ENCODE peak calls at places on chromosomes 7 and 10, in eight cellular contexts. C is mesenchymal stem cell, O is A549, G is WERI-Rb-1, M is PC-3, T is HepG2, E is IMR-90, K is fibroblast of mammary gland. R is an unnamed sample.
A peak's percentile ranks its signal among the peaks of the same experiment; 100 is the strongest.

GRCh38 chr10:95845411-95845810 is 62.4 kb upstream of the CC2D2B start:
- DNase-seq in T (no peak), E (no peak), C (no peak), M (no peak), K (no peak), G (no peak), O (no peak), R (no peak)

GRCh38 chr10:13701157-13701919 is 114.6 kb downstream of the PRPF18 start:
- DNase-seq in T (no peak), M (no peak), G (no peak), K (peak; percentile 41), C (no peak), O (no peak), E (no peak), R (no peak)

GRCh38 chr7:67566101-67566500 is 569.5 kb downstream of the TYW1 start:
- DNase-seq in M (no peak), T (no peak), O (no peak), K (no peak), C (no peak), G (no peak), E (no peak), R (no peak)

GRCh38 chr10:32298066-32298812 is 48.7 kb downstream of the EPC1 start:
- DNase-seq in K (peak; percentile 86), E (peak; percentile 93), C (peak; percentile 83), M (peak; percentile 89), T (peak; percentile 21), G (no peak), O (peak; percentile 78), R (peak; percentile 83)

GRCh38 chr7:142349670-142350405 is 92.0 kb upstream of the PRSS58 start:
- DNase-seq in T (no peak), K (no peak), G (no peak), E (no peak), M (peak; percentile 91), O (no peak), C (no peak), R (no peak)

GRCh38 chr10:50807851-50808776 is 68.4 kb downstream of the ASAH2B start:
- DNase-seq in T (peak; percentile 88), M (no peak), O (peak; percentile 21), K (peak; percentile 9), E (peak; percentile 16), G (no peak), C (peak; percentile 4), R (peak; percentile 74)

GRCh38 chr7:132575987-132576722 is at the start of gene PLXNA4:
- DNase-seq in K (no peak), O (no peak), E (no peak), G (no peak), C (peak; percentile 10), T (no peak), M (peak; percentile 28), R (peak; percentile 9)

GRCh38 chr10:14200645-14201534 is 129.8 kb downstream of the FRMD4A start:
- DNase-seq in O (peak; percentile 18), K (no peak), T (no peak), G (peak; percentile 28), M (no peak), E (peak; percentile 9), C (no peak), R (no peak)

GRCh38 chr7:129203050-129203741 is 14.8 kb downstream of the SMO start:
- DNase-seq in K (no peak), G (no peak), E (no peak), C (no peak), T (no peak), M (no peak), O (no peak), R (no peak)

GRCh38 chr10:118754132-118754555 is 626 bp downstream of the CACUL1 start:
- DNase-seq in C (peak; percentile 57), M (peak; percentile 31), O (no peak), K (peak; percentile 7), G (peak; percentile 59), E (no peak), T (peak; percentile 35), R (peak; percentile 31)

GRCh38 chr7:106566174-106566573 is 94.8 kb downstream of the CCDC71L start:
- DNase-seq in C (no peak), T (no peak), K (no peak), G (no peak), M (no peak), E (no peak), O (no peak), R (peak; percentile 15)

GRCh38 chr10:33073641-33074410 is 115.8 kb upstream of the ITGB1 start:
- DNase-seq in C (no peak), E (no peak), K (peak; percentile 74), M (no peak), T (no peak), G (no peak), O (peak; percentile 41), R (peak; percentile 23)

GRCh38 chr10:111076682-111077661 is at the start of gene ADRA2A:
- DNase-seq in G (peak; percentile 85), C (peak; percentile 46), M (peak; percentile 12), E (peak; percentile 15), T (no peak), O (peak; percentile 44), K (peak; percentile 34), R (peak; percentile 41)

GRCh38 chr7:23418046-23418445 is 52.2 kb downstream of the IGF2BP3 start:
- DNase-seq in M (peak; percentile 79), E (peak; percentile 66), K (peak; percentile 53), C (peak; percentile 84), O (no peak), T (no peak), G (no peak), R (peak; percentile 84)

GRCh38 chr7:45626441-45627430 is 52.6 kb downstream of the ADCY1 start:
- DNase-seq in M (no peak), E (no peak), K (peak; percentile 23), T (no peak), C (no peak), G (no peak), O (no peak), R (peak; percentile 4)

GRCh38 chr7:36906448-36906847 is 182.2 kb upstream of the AOAH start:
- DNase-seq in M (no peak), E (no peak), C (no peak), K (no peak), O (no peak), G (no peak), T (no peak), R (no peak)

GRCh38 chr7:157263156-157263555 is 73.6 kb upstream of the DNAJB6 start:
- DNase-seq in E (no peak), K (no peak), O (no peak), M (no peak), T (no peak), C (no peak), G (no peak), R (no peak)

GRCh38 chr10:84078771-84079170 is 60.5 kb upstream of the GHITM start:
- DNase-seq in G (no peak), C (no peak), K (no peak), E (no peak), M (no peak), O (no peak), T (no peak), R (no peak)

GRCh38 chr10:59799421-59799820 is 46.2 kb upstream of the MRLN start:
- DNase-seq in G (no peak), C (no peak), M (no peak), T (no peak), E (no peak), O (no peak), K (peak; percentile 44), R (no peak)

GRCh38 chr10:113576853-113577252 is 24.0 kb downstream of the HABP2 start:
- DNase-seq in C (peak; percentile 20), T (no peak), E (peak; percentile 12), K (peak; percentile 17), G (no peak), O (no peak), M (peak; percentile 39), R (peak; percentile 39)

GRCh38 chr10:11353229-11353896 is 258.1 kb downstream of the USP6NL start:
- DNase-seq in G (no peak), K (no peak), T (no peak), E (no peak), O (no peak), M (no peak), C (no peak), R (no peak)

GRCh38 chr7:15972767-15973362 is 286.4 kb upstream of the MEOX2 start:
- DNase-seq in G (no peak), T (no peak), K (peak; percentile 45), E (peak; percentile 29), M (no peak), C (peak; percentile 54), O (no peak), R (peak; percentile 57)

DNA sequence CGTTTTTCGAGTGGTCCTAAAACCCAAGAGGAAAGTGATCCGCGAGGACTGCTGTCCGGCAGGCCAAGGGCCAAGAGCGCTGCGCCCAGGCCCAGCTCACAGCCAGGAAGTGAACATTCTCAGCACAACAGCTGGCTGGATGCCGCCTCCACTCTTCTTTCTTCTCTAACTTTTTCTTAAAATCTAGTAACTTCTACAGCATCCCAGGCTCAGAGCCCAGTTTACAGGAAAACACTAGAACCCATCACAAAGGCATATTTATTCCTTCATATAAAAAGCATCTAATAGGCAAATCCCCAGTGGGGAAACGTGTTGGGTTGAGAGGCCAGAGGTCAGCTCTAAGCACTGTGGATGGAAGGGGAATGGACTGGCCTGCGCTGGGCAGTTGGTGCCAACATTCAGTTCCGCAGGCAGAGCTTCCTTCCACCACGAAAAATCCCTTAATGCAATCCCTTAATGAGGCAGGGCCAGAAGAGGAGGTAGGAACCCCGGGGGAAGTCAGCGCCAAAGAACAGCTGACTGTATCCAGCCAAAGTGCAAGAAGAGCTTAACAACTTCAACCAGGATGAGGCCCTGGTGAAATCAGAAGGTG is 74.8 kb downstream of the ZRANB1 start:
- DNase-seq in G (peak; percentile 61), O (no peak), T (no peak), K (peak; percentile 49), E (no peak), M (no peak), C (no peak), R (no peak)
- H3K4me3 ChIP-seq in G (no peak overlapping the region), O (no peak overlapping the region), T (no peak overlapping the region), K (no peak overlapping the region), E (no peak overlapping the region), M (no peak overlapping the region), C (peak overlapping the region; percentile 49), R (no peak overlapping the region)

DNA sequence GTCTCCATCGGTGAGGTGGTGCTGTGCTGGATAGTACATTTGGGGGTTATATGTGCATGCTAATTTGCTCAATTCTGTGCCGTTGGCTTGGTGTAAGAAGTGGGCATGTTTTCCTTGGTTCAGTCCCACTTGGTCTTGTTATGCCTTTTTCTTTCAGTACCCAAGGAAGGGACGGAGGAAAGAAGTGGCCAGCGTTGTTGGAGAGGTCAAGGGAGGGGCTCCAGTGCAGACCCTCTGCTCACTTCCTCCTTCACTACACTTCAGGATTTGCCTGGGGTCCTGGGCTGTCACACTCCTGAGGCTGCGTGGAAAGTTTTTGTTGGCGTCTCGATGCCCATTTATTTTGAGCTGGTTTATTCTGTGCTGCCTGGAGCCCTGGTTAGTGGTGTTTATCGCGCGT is 20.5 kb downstream of the LRMDA start:
- DNase-seq in G (no peak), E (no peak), M (no peak), O (no peak), C (no peak), T (no peak), K (no peak), R (no peak)
- H3K4me3 ChIP-seq in G (no peak overlapping the region), E (no peak overlapping the region), M (no peak overlapping the region), O (no peak overlapping the region), C (no peak overlapping the region), T (no peak overlapping the region), K (no peak overlapping the region), R (no peak overlapping the region)

GRCh38 chr7:121313793-121314676 is 14.8 kb upstream of the WNT16 start:
- DNase-seq in O (no peak), G (no peak), E (no peak), C (no peak), M (no peak), K (peak; percentile 75), T (no peak), R (peak; percentile 76)
- H3K4me3 ChIP-seq in O (no peak overlapping the region), G (peak overlapping the region; percentile 28), E (no peak overlapping the region), C (peak overlapping the region; percentile 47), M (no peak overlapping the region), K (no peak overlapping the region), T (no peak overlapping the region), R (no peak overlapping the region)

GRCh38 chr7:84176716-84177115 is 17.9 kb downstream of the SEMA3A start:
- DNase-seq in G (no peak), E (peak; percentile 35), T (no peak), K (no peak), M (no peak), O (no peak), C (peak; percentile 66), R (no peak)
- H3K4me3 ChIP-seq in G (no peak overlapping the region), E (no peak overlapping the region), T (no peak overlapping the region), K (no peak overlapping the region), M (no peak overlapping the region), O (no peak overlapping the region), C (no peak overlapping the region), R (no peak overlapping the region)